ENCODE peak calls at places on chromosomes 2 and 18, in six cellular contexts. E, M, Z, A, L and R are unnamed samples.

GRCh38 chr2:202172439-202173191 is 65.8 kb downstream of the SUMO1 start:
- DNase-seq in L (no peak), M (no peak), A (no peak), E (no peak), Z (peak), R (peak)

GRCh38 chr2:36357506-36358316 is 2.1 kb downstream of the CRIM1 start:
- DNase-seq in L (peak), Z (peak), M (no peak), A (peak), E (peak), R (peak)

GRCh38 chr2:100941646-100942240 is 60.3 kb upstream of the RPL31 start:
- DNase-seq in Z (peak), E (no peak), M (no peak), L (no peak), A (no peak), R (no peak)

GRCh38 chr2:241668839-241669238 is 17.8 kb downstream of the DTYMK start:
- DNase-seq in Z (no peak), M (no peak), E (no peak), A (no peak), L (no peak), R (no peak)

GRCh38 chr18:73288813-73289212 is 421.0 kb upstream of the NETO1 start:
- DNase-seq in A (no peak), Z (no peak), L (no peak), M (no peak), E (no peak), R (no peak)

GRCh38 chr18:812673-813404 is 797 bp upstream of the YES1 start:
- DNase-seq in A (peak), L (peak), M (peak), E (peak), Z (peak), R (peak)

GRCh38 chr2:219000569-219000960 is 7.3 kb upstream of the CRYBA2 start:
- DNase-seq in Z (no peak), E (peak), L (no peak), M (no peak), A (no peak), R (no peak)

GRCh38 chr2:121078869-121079268 is 206.1 kb downstream of the TFCP2L1 start:
- DNase-seq in A (no peak), Z (no peak), M (no peak), E (no peak), L (no peak), R (no peak)

GRCh38 chr2:28300489-28300888 is 92.2 kb upstream of the FOSL2 start:
- DNase-seq in A (no peak), E (no peak), L (peak), M (no peak), Z (peak), R (no peak)

GRCh38 chr2:224849264-224849663 is 133.1 kb upstream of the CCDC195 start:
- DNase-seq in A (no peak), M (no peak), L (no peak), Z (no peak), E (no peak), R (no peak)
- TF ChIP-seq CTCF in A (no peak), M (no peak), L (no peak), Z (no peak), E (no peak), R (no peak)

GRCh38 chr2:20470211-20470610 is 23.3 kb downstream of the RHOB start:
- DNase-seq in E (no peak), L (no peak), Z (no peak), M (no peak), A (no peak), R (no peak)
- H3K4me3 ChIP-seq in E (no peak), L (no peak), Z (no peak), M (no peak), A (no peak), R (no peak)

GRCh38 chr2:99442837-99443236 is 47.0 kb downstream of the REV1 start:
- DNase-seq in A (no peak), L (no peak), Z (peak), E (no peak), M (no peak), R (no peak)
- TF ChIP-seq CTCF in A (peak), L (peak), Z (peak), E (no peak), M (no peak), R (no peak)

DNA sequence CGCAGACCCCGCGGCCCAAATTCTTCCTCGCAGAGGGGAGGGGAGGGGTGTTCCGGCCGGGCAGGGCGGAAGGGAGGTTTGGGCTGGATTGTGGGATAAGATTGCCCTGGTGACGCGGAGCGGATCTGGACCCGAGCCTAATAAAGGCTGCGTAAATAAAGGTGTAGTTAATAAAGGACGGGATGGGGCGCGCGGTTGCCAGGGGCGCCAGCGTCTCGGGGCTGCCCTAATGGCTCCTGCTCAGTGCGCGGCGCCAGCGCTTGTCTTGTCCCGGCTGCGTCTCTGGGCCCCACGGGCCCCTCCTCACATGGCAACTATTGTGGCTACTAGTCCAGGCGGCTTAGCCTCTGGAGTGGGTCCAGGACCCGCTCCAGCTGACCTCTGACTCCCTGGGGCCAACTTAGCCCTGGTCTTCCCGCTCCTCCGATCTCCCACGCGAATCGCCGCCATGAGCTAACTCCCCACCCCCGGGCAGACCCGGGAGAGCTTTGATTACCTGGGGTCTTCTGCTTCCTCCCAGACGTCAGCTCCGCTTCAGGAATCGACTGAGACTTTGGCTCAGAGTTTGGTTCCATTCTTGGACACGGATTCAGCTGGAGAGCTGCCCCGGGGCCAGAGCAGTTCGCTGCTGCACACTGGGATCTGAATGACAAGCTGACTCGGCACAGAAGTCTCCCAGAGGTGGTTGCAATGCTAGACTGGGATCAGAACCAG is 36.5 kb downstream of the SLC25A52 start:
- DNase-seq in M (no peak), L (peak), E (no peak), A (peak), Z (no peak), R (no peak)
- H3K4me3 ChIP-seq in M (peak), L (peak), E (peak), A (peak), Z (peak), R (no peak)